ENCODE peak calls at places on chromosomes 3 and 15, in eight cellular contexts. B is gastrocnemius medialis; H is T-helper 1 cell; O is cardiac fibroblast; X is putamen; C is stimulated activated CD4-positive, alpha-beta T cell treated with anti-CD3 and anti-CD28 coated beads, TNF-alpha, amount 100 ng/mL, for 24 hours; D is skeletal muscle cell; Q is T-helper 2 cell. E is an unnamed sample.
A peak's percentile ranks its signal among the peaks of the same experiment; 100 is the strongest.

GRCh38 chr3:111980716-111981456 is 2.1 kb downstream of the ABHD10 start:
- DNase-seq in B (no peak), H (no peak), O (no peak), X (no peak), C (no peak), D (no peak), Q (no peak), E (no peak)

GRCh38 chr15:85727068-85727467 is 67.7 kb downstream of the KLHL25 start:
- DNase-seq in B (no peak), H (no peak), O (peak; percentile 53), X (no peak), C (no peak), D (no peak), Q (no peak), E (no peak)

GRCh38 chr3:120802916-120803315 is 60.4 kb downstream of the GTF2E1 start:
- DNase-seq in B (no peak), H (no peak), O (peak; percentile 12), X (no peak), C (no peak), D (no peak), Q (no peak), E (no peak)

GRCh38 chr3:50428007-50428633 is 68.8 kb upstream of the TMEM115 start:
- DNase-seq in B (no peak), H (no peak), O (no peak), X (no peak), C (no peak), D (no peak), Q (no peak), E (no peak)

GRCh38 chr15:42150246-42150970 is 6.0 kb downstream of the PLA2G4F start:
- DNase-seq in B (no peak), H (no peak), O (no peak), X (peak; percentile 53), C (no peak), D (no peak), Q (no peak), E (no peak)

GRCh38 chr15:57865294-57865693 is 158.8 kb downstream of the POLR2M start:
- DNase-seq in B (no peak), H (no peak), O (peak; percentile 28), X (no peak), C (no peak), D (no peak), Q (no peak), E (no peak)

GRCh38 chr3:37320276-37320675 is 145.9 kb upstream of the LRRFIP2 start:
- DNase-seq in B (no peak), H (peak; percentile 76), O (no peak), X (no peak), C (no peak), D (no peak), Q (no peak), E (no peak)

GRCh38 chr15:66907826-66908502 is 157.4 kb upstream of the SMAD3 start:
- DNase-seq in B (peak; percentile 20), H (no peak), O (no peak), X (no peak), C (no peak), D (no peak), Q (no peak), E (no peak)

GRCh38 chr3:9040996-9041395 is 77.7 kb upstream of the RAD18 start:
- DNase-seq in B (no peak), H (no peak), O (no peak), X (no peak), C (no peak), D (no peak), Q (no peak), E (no peak)

GRCh38 chr15:81611679-81612078 is 237.7 kb upstream of the TMC3 start:
- DNase-seq in B (no peak), H (no peak), O (no peak), X (no peak), C (no peak), D (no peak), Q (no peak), E (no peak)

GRCh38 chr3:152969557-152970300 is 134.8 kb downstream of the P2RY1 start:
- DNase-seq in B (no peak), H (no peak), O (peak; percentile 82), X (no peak), C (no peak), D (peak; percentile 4), Q (no peak), E (no peak)

GRCh38 chr15:98438326-98438725 is 210.0 kb upstream of the IGF1R start:
- DNase-seq in B (no peak), H (no peak), O (no peak), X (no peak), C (no peak), D (no peak), Q (no peak), E (no peak)

GRCh38 chr15:51203797-51204196 is 109.1 kb upstream of the TNFAIP8L3 start:
- DNase-seq in B (no peak), H (no peak), O (peak; percentile 89), X (no peak), C (no peak), D (peak; percentile 90), Q (no peak), E (no peak)

GRCh38 chr3:112647122-112647521 is 6.2 kb upstream of the CCDC80 start:
- DNase-seq in B (no peak), H (no peak), O (peak; percentile 98), X (no peak), C (no peak), D (peak; percentile 90), Q (no peak), E (no peak)

GRCh38 chr3:141250342-141250741 is 18.7 kb downstream of the PXYLP1 start:
- DNase-seq in B (no peak), H (no peak), O (no peak), X (no peak), C (no peak), D (no peak), Q (no peak), E (no peak)

GRCh38 chr3:24302382-24302781 is 192.3 kb downstream of the THRB start:
- DNase-seq in B (no peak), H (no peak), O (no peak), X (no peak), C (no peak), D (no peak), Q (no peak), E (no peak)

GRCh38 chr15:95770191-95770590 is 560.3 kb upstream of the NR2F2 start:
- DNase-seq in B (no peak), H (no peak), O (peak; percentile 63), X (no peak), C (no peak), D (peak; percentile 3), Q (no peak), E (no peak)

GRCh38 chr15:62549345-62549970 is 384.4 kb upstream of the C2CD4B start:
- DNase-seq in B (no peak), H (no peak), O (peak; percentile 59), X (no peak), C (no peak), D (no peak), Q (no peak), E (no peak)

GRCh38 chr3:5376761-5377160 is 189.3 kb downstream of the EDEM1 start:
- DNase-seq in B (no peak), H (no peak), O (no peak), X (no peak), C (no peak), D (no peak), Q (no peak), E (no peak)

GRCh38 chr15:43514241-43515057 is 3.0 kb upstream of the MAP1A start:
- DNase-seq in B (no peak), H (peak; percentile 53), O (peak; percentile 49), X (peak; percentile 90), C (no peak), D (peak; percentile 38), Q (no peak), E (no peak)

GRCh38 chr3:7285502-7285901 is 424.6 kb downstream of the GRM7 start:
- DNase-seq in B (no peak), H (no peak), O (peak; percentile 20), X (no peak), C (no peak), D (no peak), Q (no peak), E (no peak)

GRCh38 chr15:35885870-35886269 is 339.9 kb upstream of the DPH6 start:
- DNase-seq in B (no peak), H (no peak), O (no peak), X (no peak), C (no peak), D (no peak), Q (no peak), E (no peak)

GRCh38 chr3:183202004-183202722 is 39.6 kb upstream of the LAMP3 start:
- DNase-seq in B (no peak), H (peak; percentile 71), O (peak; percentile 6), X (no peak), C (no peak), D (no peak), Q (no peak), E (no peak)

GRCh38 chr3:159859424-159859823 is 129.2 kb upstream of the IL12A start:
- DNase-seq in B (no peak), H (no peak), O (no peak), X (no peak), C (no peak), D (no peak), Q (no peak), E (no peak)

GRCh38 chr3:174439621-174440349 is 419.3 kb upstream of the NAALADL2 start:
- DNase-seq in B (no peak), H (no peak), O (peak; percentile 98), X (peak; percentile 13), C (no peak), D (peak; percentile 97), Q (no peak), E (no peak)

GRCh38 chr3:150449169-150449721 is 41.1 kb downstream of the TSC22D2 start:
- DNase-seq in B (no peak), H (no peak), O (peak; percentile 73), X (no peak), C (no peak), D (peak; percentile 36), Q (no peak), E (no peak)

GRCh38 chr15:101126618-101127502 is 125.0 kb downstream of the CHSY1 start:
- DNase-seq in B (no peak), H (peak; percentile 33), O (peak; percentile 89), X (no peak), C (no peak), D (peak; percentile 78), Q (no peak), E (no peak)